ENCODE peak calls at places on chromosomes 7 and 10, in six cellular contexts. X is Right ventricle myocardium superior, T is T-helper 9 cell, G is HepG2, Q is activated T-cell treated with anti-CD3 and anti-CD28 coated beads for 48 hours, W is Daoy. R is an unnamed sample.

GRCh38 chr10:115050375-115050960 is 42.7 kb upstream of the ATRNL1 start:
- DNase-seq in X (no peak), T (no peak), G (no peak), Q (no peak), W (no peak), R (no peak)

GRCh38 chr10:35089641-35090161 is 440 bp downstream of the CUL2 start:
- DNase-seq in X (no peak), T (no peak), G (no peak), Q (no peak), W (peak), R (peak)

GRCh38 chr7:123865517-123866117 is 20.6 kb downstream of the HYAL4 start:
- DNase-seq in X (no peak), T (peak), G (peak), Q (peak), W (peak), R (peak)

GRCh38 chr10:35822316-35822715 is 180.2 kb upstream of the FZD8 start:
- DNase-seq in X (peak), T (no peak), G (peak), Q (no peak), W (peak), R (no peak)

GRCh38 chr10:43479275-43479674 is 42.4 kb downstream of the ZNF487 start:
- DNase-seq in X (no peak), T (no peak), G (no peak), Q (no peak), W (no peak), R (no peak)

GRCh38 chr10:91712315-91712714 is 79.4 kb upstream of the PPP1R3C start:
- DNase-seq in X (no peak), T (no peak), G (no peak), Q (no peak), W (no peak), R (peak)

GRCh38 chr7:51376420-51377092 is 59.9 kb upstream of the COBL start:
- DNase-seq in X (no peak), T (no peak), G (no peak), Q (no peak), W (peak), R (no peak)

GRCh38 chr7:101402081-101402779 is 39.6 kb downstream of the COL26A1 start:
- DNase-seq in X (no peak), T (no peak), G (no peak), Q (no peak), W (peak), R (no peak)

GRCh38 chr10:109343293-109343692 is 580.0 kb downstream of the XPNPEP1 start:
- DNase-seq in X (no peak), T (no peak), G (no peak), Q (no peak), W (no peak), R (peak)

GRCh38 chr10:63554666-63555065 is 33.5 kb downstream of the REEP3 start:
- DNase-seq in X (no peak), T (peak), G (no peak), Q (peak), W (peak), R (peak)

GRCh38 chr10:89837173-89838001 is 136.0 kb downstream of the KIF20B start:
- DNase-seq in X (peak), T (peak), G (no peak), Q (peak), W (peak), R (peak)

GRCh38 chr10:119298788-119299187 is 91.4 kb downstream of the GRK5 start:
- DNase-seq in X (no peak), T (no peak), G (no peak), Q (no peak), W (peak), R (no peak)

GRCh38 chr10:11145498-11145855 is 127.8 kb downstream of the CELF2 start:
- DNase-seq in X (peak), T (peak), G (no peak), Q (no peak), W (no peak), R (peak)

GRCh38 chr7:98626393-98627061 is 9.4 kb downstream of the NPTX2 start:
- DNase-seq in X (no peak), T (no peak), G (no peak), Q (no peak), W (no peak), R (no peak)

GRCh38 chr7:95468071-95468470 is 17.7 kb upstream of the ASB4 start:
- DNase-seq in X (no peak), T (no peak), G (no peak), Q (no peak), W (no peak), R (no peak)

GRCh38 chr10:43308986-43309385 is 42.1 kb upstream of the RASGEF1A start:
- DNase-seq in X (no peak), T (no peak), G (peak), Q (no peak), W (no peak), R (no peak)

GRCh38 chr7:95391761-95392160 is 4.4 kb downstream of the PON3 start:
- DNase-seq in X (no peak), T (no peak), G (no peak), Q (no peak), W (no peak), R (no peak)

GRCh38 chr7:92845736-92846135 is 9.4 kb upstream of the CDK6 start:
- DNase-seq in X (no peak), T (no peak), G (no peak), Q (no peak), W (no peak), R (no peak)

GRCh38 chr10:7230956-7231355 is 179.9 kb downstream of the SFMBT2 start:
- DNase-seq in X (no peak), T (no peak), G (no peak), Q (no peak), W (no peak), R (no peak)

GRCh38 chr10:130215076-130215917 is 79.1 kb downstream of the GLRX3 start:
- DNase-seq in X (no peak), T (no peak), G (no peak), Q (no peak), W (no peak), R (no peak)

GRCh38 chr7:130894146-130895005 is 160.4 kb upstream of the KLF14 start:
- DNase-seq in X (peak), T (no peak), G (peak), Q (no peak), W (peak), R (no peak)